ENCODE peak calls at places on chromosomes 4 and X, in five cellular contexts. One of them, this sample, is unnamed.

GRCh38 chr4:7691992-7692391 is 247.7 kb downstream of the AFAP1 start:
- DNase-seq in A549: no peak
- DNase-seq in heart left ventricle: no peak
- DNase-seq in D721Med: no peak
- DNase-seq in Peyer's patch: no peak
- DNase-seq in this sample: no peak

GRCh38 chr4:73520821-73521220 is 39.3 kb downstream of the AFM start:
- DNase-seq in heart left ventricle: no peak
- DNase-seq in D721Med: no peak
- DNase-seq in Peyer's patch: no peak
- DNase-seq in A549: no peak
- DNase-seq in this sample: no peak

GRCh38 chrX:97132654-97133415 is 249.1 kb downstream of the RPA4 start:
- DNase-seq in Peyer's patch: no peak
- DNase-seq in heart left ventricle: no peak
- DNase-seq in A549: no peak
- DNase-seq in D721Med: no peak
- DNase-seq in this sample: no peak

GRCh38 chr4:84085986-84086385 is 413.1 kb downstream of the NKX6-1 start:
- DNase-seq in A549: no peak
- DNase-seq in D721Med: peak
- DNase-seq in heart left ventricle: no peak
- DNase-seq in Peyer's patch: no peak
- DNase-seq in this sample: no peak

GRCh38 chr4:150145950-150146340 is 67.7 kb downstream of the DCLK2 start:
- DNase-seq in heart left ventricle: no peak
- DNase-seq in Peyer's patch: no peak
- DNase-seq in A549: no peak
- DNase-seq in D721Med: no peak
- DNase-seq in this sample: no peak

GRCh38 chrX:153061732-153062131 is 5.5 kb downstream of the PNMA3 start:
- DNase-seq in Peyer's patch: no peak
- DNase-seq in heart left ventricle: no peak
- DNase-seq in A549: peak
- DNase-seq in D721Med: no peak
- DNase-seq in this sample: no peak

GRCh38 chr4:140238353-140239041 is 84.5 kb upstream of the MAML3 start:
- DNase-seq in A549: no peak
- DNase-seq in Peyer's patch: peak
- DNase-seq in heart left ventricle: peak
- DNase-seq in D721Med: no peak
- DNase-seq in this sample: peak

GRCh38 chr4:7266525-7267292 is 74.4 kb downstream of the SORCS2 start:
- DNase-seq in A549: peak
- DNase-seq in Peyer's patch: no peak
- DNase-seq in heart left ventricle: peak
- DNase-seq in D721Med: no peak
- DNase-seq in this sample: no peak

GRCh38 chrX:37787353-37787869 is 7.6 kb downstream of the CYBB start:
- DNase-seq in D721Med: no peak
- DNase-seq in heart left ventricle: no peak
- DNase-seq in A549: no peak
- DNase-seq in Peyer's patch: no peak
- DNase-seq in this sample: no peak

GRCh38 chr4:84994280-84994679 is 27.8 kb upstream of the WDFY3 start:
- DNase-seq in D721Med: no peak
- DNase-seq in Peyer's patch: no peak
- DNase-seq in heart left ventricle: no peak
- DNase-seq in A549: no peak
- DNase-seq in this sample: no peak

GRCh38 chrX:104108955-104109354 is 3.4 kb upstream of the ZCCHC18 start:
- DNase-seq in Peyer's patch: no peak
- DNase-seq in D721Med: no peak
- DNase-seq in A549: no peak
- DNase-seq in heart left ventricle: no peak
- DNase-seq in this sample: no peak

GRCh38 chr4:26985836-26986235 is 125.2 kb downstream of the STIM2 start:
- DNase-seq in heart left ventricle: no peak
- DNase-seq in D721Med: peak
- DNase-seq in A549: no peak
- DNase-seq in Peyer's patch: peak
- DNase-seq in this sample: no peak

GRCh38 chr4:78788005-78788889 is 12.1 kb downstream of the BMP2K start:
- DNase-seq in heart left ventricle: no peak
- DNase-seq in Peyer's patch: no peak
- DNase-seq in A549: no peak
- DNase-seq in D721Med: no peak
- DNase-seq in this sample: no peak

GRCh38 chrX:107718156-107718621 is 57.4 kb downstream of the TSC22D3 start:
- DNase-seq in D721Med: no peak
- DNase-seq in heart left ventricle: no peak
- DNase-seq in A549: peak
- DNase-seq in Peyer's patch: peak
- DNase-seq in this sample: no peak
- TF ChIP-seq CTCF in D721Med: peak
- TF ChIP-seq CTCF in heart left ventricle: peak
- TF ChIP-seq CTCF in A549: peak
- TF ChIP-seq CTCF in Peyer's patch: peak
- TF ChIP-seq CTCF in this sample: peak

GRCh38 chr4:87117730-87118075 is 102.7 kb downstream of the KLHL8 start:
- DNase-seq in D721Med: no peak
- DNase-seq in A549: no peak
- DNase-seq in heart left ventricle: no peak
- DNase-seq in Peyer's patch: no peak
- DNase-seq in this sample: no peak

GRCh38 chr4:87112063-87112462 is 108.4 kb downstream of the KLHL8 start:
- DNase-seq in Peyer's patch: no peak
- DNase-seq in heart left ventricle: no peak
- DNase-seq in D721Med: no peak
- DNase-seq in A549: no peak
- DNase-seq in this sample: no peak

GRCh38 chr4:87116230-87116629 is 104.2 kb downstream of the KLHL8 start:
- DNase-seq in heart left ventricle: no peak
- DNase-seq in A549: no peak
- DNase-seq in Peyer's patch: no peak
- DNase-seq in D721Med: no peak
- DNase-seq in this sample: no peak

GRCh38 chr4:87117051-87117729 is 103.2 kb downstream of the KLHL8 start:
- DNase-seq in Peyer's patch: no peak
- DNase-seq in heart left ventricle: no peak
- DNase-seq in A549: no peak
- DNase-seq in D721Med: no peak
- DNase-seq in this sample: no peak

DNA sequence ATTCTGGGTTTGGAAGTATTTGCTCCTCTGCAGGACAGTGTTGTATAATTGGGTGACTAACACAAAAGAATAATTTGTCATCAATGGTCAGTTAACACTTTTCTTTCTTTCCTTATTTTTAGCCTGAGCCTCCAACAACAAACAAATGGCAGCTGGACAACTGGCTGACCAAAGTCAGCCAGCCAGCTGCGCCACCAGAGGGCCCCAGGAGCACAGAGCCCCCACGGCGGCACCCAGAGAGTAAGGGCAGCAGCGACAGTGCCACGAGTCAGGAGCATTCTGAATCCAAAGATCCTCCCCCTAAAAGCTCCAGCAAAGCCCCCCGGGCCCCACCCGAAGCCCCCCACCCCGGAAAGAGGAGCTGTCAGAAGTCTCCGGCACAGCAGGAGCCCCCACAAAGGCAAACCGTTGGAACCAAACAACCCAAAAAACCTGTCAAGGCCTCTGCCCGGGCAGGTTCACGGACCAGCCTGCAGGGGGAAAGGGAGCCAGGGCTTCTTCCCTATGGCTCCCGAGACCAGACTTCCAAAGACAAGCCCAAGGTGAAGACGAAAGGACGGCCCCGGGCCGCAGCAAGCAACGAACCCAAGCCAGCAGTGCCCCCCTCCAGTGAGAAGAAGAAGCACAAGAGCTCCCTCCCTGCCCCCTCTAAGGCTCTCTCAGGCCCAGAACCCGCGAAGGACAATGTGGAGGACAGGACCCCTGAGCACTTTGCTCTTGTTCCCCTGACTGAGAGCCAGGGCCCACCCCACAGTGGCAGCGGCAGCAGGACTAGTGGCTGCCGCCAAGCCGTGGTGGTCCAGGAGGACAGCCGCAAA is 106.0 kb downstream of the KLHL8 start:
- DNase-seq in Peyer's patch: no peak
- DNase-seq in A549: no peak
- DNase-seq in heart left ventricle: peak
- DNase-seq in D721Med: no peak
- DNase-seq in this sample: no peak
- TF ChIP-seq CTCF in Peyer's patch: no peak
- TF ChIP-seq CTCF in A549: peak
- TF ChIP-seq CTCF in heart left ventricle: no peak
- TF ChIP-seq CTCF in D721Med: no peak
- TF ChIP-seq CTCF in this sample: no peak

DNA sequence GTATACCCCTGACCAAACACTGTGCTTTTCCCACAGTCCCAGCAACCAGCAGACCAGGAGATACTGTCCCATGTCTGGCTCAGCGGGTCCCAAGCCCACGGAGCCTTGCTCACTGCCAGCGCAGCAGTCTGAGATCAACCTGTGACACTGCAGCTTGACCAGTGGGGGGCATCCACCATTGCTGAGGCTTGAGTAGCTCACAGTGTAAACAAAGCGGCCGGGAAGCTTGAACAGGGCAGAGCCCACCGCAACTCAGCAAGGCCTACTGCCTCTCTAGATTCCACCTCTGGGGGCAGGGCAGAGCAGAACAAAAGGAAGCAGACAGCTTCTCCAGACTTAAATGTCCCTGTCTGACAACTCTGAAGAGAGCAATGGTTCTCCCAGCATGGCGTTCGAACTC is 58.1 kb downstream of the SLC10A6 start:
- DNase-seq in heart left ventricle: no peak
- DNase-seq in Peyer's patch: no peak
- DNase-seq in A549: no peak
- DNase-seq in D721Med: no peak
- DNase-seq in this sample: no peak
- TF ChIP-seq CTCF in heart left ventricle: no peak
- TF ChIP-seq CTCF in Peyer's patch: no peak
- TF ChIP-seq CTCF in A549: no peak
- TF ChIP-seq CTCF in D721Med: no peak
- TF ChIP-seq CTCF in this sample: no peak

GRCh38 chrX:13430136-13430827 is 110.4 kb upstream of the ATXN3L start:
- DNase-seq in heart left ventricle: no peak
- DNase-seq in Peyer's patch: no peak
- DNase-seq in D721Med: no peak
- DNase-seq in A549: no peak
- DNase-seq in this sample: no peak
- TF ChIP-seq CTCF in heart left ventricle: no peak
- TF ChIP-seq CTCF in Peyer's patch: no peak
- TF ChIP-seq CTCF in D721Med: no peak
- TF ChIP-seq CTCF in A549: no peak
- TF ChIP-seq CTCF in this sample: no peak

DNA sequence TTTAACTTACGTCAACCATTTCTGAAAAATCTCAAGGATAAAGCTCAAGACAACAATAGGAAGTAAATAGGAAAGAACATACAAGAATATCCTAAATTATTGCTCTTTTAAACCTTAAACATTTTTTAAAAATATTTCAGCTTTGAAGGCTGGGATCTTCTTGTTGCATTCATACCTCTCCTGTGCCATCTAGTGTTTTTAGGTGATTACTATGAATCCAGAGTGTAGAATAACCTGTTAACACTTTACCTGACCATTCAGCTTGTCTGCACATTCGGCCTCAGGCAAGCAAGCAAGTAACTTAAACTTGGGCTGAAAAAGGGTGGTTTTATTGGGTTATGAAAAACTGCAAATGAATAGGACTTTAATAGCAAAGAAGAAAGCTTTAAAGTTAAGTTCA is 507.8 kb upstream of the INTU start:
- DNase-seq in Peyer's patch: no peak
- DNase-seq in A549: no peak
- DNase-seq in D721Med: no peak
- DNase-seq in heart left ventricle: no peak
- DNase-seq in this sample: no peak
- TF ChIP-seq CTCF in Peyer's patch: no peak
- TF ChIP-seq CTCF in A549: no peak
- TF ChIP-seq CTCF in D721Med: peak
- TF ChIP-seq CTCF in heart left ventricle: no peak
- TF ChIP-seq CTCF in this sample: no peak

DNA sequence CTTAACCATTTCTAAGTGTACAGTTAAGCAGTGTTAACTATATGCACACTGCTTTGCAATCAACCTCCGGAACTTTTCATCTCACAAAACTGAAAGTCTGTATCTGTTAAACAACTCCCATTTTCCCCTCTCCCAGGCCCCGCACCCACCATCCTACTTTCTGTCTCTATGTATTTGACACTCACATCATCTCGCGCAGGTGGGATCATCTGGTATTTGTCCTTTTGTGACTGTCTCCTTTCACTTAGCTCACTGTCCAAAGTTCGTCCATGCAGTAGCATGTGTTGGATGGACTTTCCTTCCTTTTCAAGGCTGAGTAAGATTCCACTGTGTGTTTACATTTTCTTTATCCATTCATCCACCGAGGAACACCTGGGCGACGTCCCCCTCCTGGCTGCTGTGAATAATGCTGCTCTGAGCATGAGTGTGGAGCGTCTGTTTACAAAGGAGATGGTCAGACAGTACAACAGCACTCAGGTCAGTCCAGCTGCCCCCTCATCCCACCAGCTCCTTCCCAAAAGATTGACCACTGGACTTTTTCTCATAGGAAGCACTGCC is 39.8 kb downstream of the DCTD start:
- DNase-seq in A549: no peak
- DNase-seq in D721Med: no peak
- DNase-seq in Peyer's patch: no peak
- DNase-seq in heart left ventricle: no peak
- DNase-seq in this sample: no peak
- TF ChIP-seq CTCF in A549: no peak
- TF ChIP-seq CTCF in D721Med: no peak
- TF ChIP-seq CTCF in Peyer's patch: no peak
- TF ChIP-seq CTCF in heart left ventricle: no peak
- TF ChIP-seq CTCF in this sample: no peak

GRCh38 chr4:120290553-120290952 is 223.9 kb upstream of the MAD2L1 start:
- DNase-seq in A549: no peak
- DNase-seq in D721Med: no peak
- DNase-seq in Peyer's patch: no peak
- DNase-seq in heart left ventricle: no peak
- DNase-seq in this sample: no peak

GRCh38 chr4:120291541-120291940 is 224.9 kb upstream of the MAD2L1 start:
- DNase-seq in heart left ventricle: no peak
- DNase-seq in A549: no peak
- DNase-seq in D721Med: no peak
- DNase-seq in Peyer's patch: no peak
- DNase-seq in this sample: no peak

GRCh38 chr4:120286813-120287212 is 220.2 kb upstream of the MAD2L1 start:
- DNase-seq in heart left ventricle: no peak
- DNase-seq in A549: peak
- DNase-seq in D721Med: no peak
- DNase-seq in Peyer's patch: no peak
- DNase-seq in this sample: no peak
- TF ChIP-seq CTCF in heart left ventricle: no peak
- TF ChIP-seq CTCF in A549: no peak
- TF ChIP-seq CTCF in D721Med: no peak
- TF ChIP-seq CTCF in Peyer's patch: no peak
- TF ChIP-seq CTCF in this sample: peak

GRCh38 chr4:108940086-108941033 is 177.5 kb upstream of the ETNPPL start:
- DNase-seq in Peyer's patch: no peak
- DNase-seq in heart left ventricle: no peak
- DNase-seq in D721Med: no peak
- DNase-seq in A549: no peak
- DNase-seq in this sample: no peak
- TF ChIP-seq CTCF in Peyer's patch: no peak
- TF ChIP-seq CTCF in heart left ventricle: no peak
- TF ChIP-seq CTCF in D721Med: no peak
- TF ChIP-seq CTCF in A549: no peak
- TF ChIP-seq CTCF in this sample: no peak